ENCODE peak calls at places on chromosomes 2 and 18, in six cellular contexts. A is GM23248, F is Karpas-422, R is SK-N-SH, Y is HCT116, Z is PC-3. P is an unnamed sample. For H3K9me2, the result is how much of the 10 kb centered on the place peaks cover.

GRCh38 chr18:58619554-58619915 is 9.4 kb downstream of the ALPK2 start:
- DNase-seq in A (no peak), F (no peak), R (no peak), Y (no peak), Z (no peak), P (no peak)

GRCh38 chr18:64330976-64331375 is 182.1 kb upstream of the LINC00305 start:
- DNase-seq in A (no peak), F (no peak), R (no peak), Y (no peak), Z (no peak), P (no peak)

GRCh38 chr18:32072321-32072720 is 19.4 kb upstream of the RNF138 start:
- DNase-seq in A (peak), F (peak), R (no peak), Y (no peak), Z (peak), P (peak)

GRCh38 chr2:78992807-78993517 is 32.5 kb upstream of the REG3G start:
- DNase-seq in A (no peak), F (peak), R (no peak), Y (no peak), Z (no peak), P (peak)

GRCh38 chr2:179049546-179050311 is at the start of gene CCDC141:
- DNase-seq in A (no peak), F (no peak), R (peak), Y (no peak), Z (no peak), P (peak)

GRCh38 chr2:23565814-23566213 is 180.8 kb downstream of the KLHL29 start:
- DNase-seq in A (peak), F (no peak), R (no peak), Y (no peak), Z (no peak), P (no peak)

GRCh38 chr18:6994053-6994452 is 123.5 kb downstream of the LAMA1 start:
- DNase-seq in A (peak), F (no peak), R (no peak), Y (no peak), Z (no peak), P (no peak)

GRCh38 chr2:120566331-120567035 is 169.2 kb upstream of the GLI2 start:
- DNase-seq in A (no peak), F (no peak), R (no peak), Y (no peak), Z (no peak), P (no peak)

GRCh38 chr2:128640166-128640846 is 321.6 kb upstream of the HS6ST1 start:
- DNase-seq in A (peak), F (no peak), R (no peak), Y (no peak), Z (no peak), P (no peak)
- H3K9me2 ChIP-seq in A (under half), F (under half), R (under half), Y (under half), Z (under half), P (under half)

GRCh38 chr18:77250926-77251729 is 1.5 kb downstream of the GALR1 start:
- DNase-seq in A (peak), F (no peak), R (peak), Y (no peak), Z (no peak), P (no peak)

GRCh38 chr18:77251730-77252050 is 2.0 kb downstream of the GALR1 start:
- DNase-seq in A (no peak), F (no peak), R (no peak), Y (no peak), Z (no peak), P (no peak)

GRCh38 chr18:77250501-77250925 is 865 bp downstream of the GALR1 start:
- DNase-seq in A (no peak), F (no peak), R (peak), Y (no peak), Z (no peak), P (no peak)

GRCh38 chr18:77255426-77256105 is 5.9 kb downstream of the GALR1 start:
- DNase-seq in A (no peak), F (no peak), R (no peak), Y (no peak), Z (no peak), P (no peak)

GRCh38 chr18:77254711-77255110 is 5.1 kb downstream of the GALR1 start:
- DNase-seq in A (no peak), F (no peak), R (no peak), Y (no peak), Z (no peak), P (no peak)
- H3K9ac ChIP-seq in A (no peak), F (no peak), R (no peak), Y (no peak), Z (no peak), P (no peak)

GRCh38 chr2:128640847-128641360 is 322.2 kb upstream of the HS6ST1 start:
- DNase-seq in A (no peak), F (no peak), R (no peak), Y (no peak), Z (no peak), P (no peak)
- H3K9me2 ChIP-seq in A (under half), F (under half), R (under half), Y (under half), Z (under half), P (under half)

GRCh38 chr2:240559271-240559670 is 886 bp upstream of the DUSP28 start:
- DNase-seq in A (no peak), F (no peak), R (no peak), Y (no peak), Z (peak), P (no peak)

GRCh38 chr2:240558229-240558885 is 569 bp upstream of the ANKMY1 start:
- DNase-seq in A (no peak), F (no peak), R (no peak), Y (no peak), Z (no peak), P (no peak)

GRCh38 chr2:240556553-240557100 is 1.2 kb downstream of the ANKMY1 start:
- DNase-seq in A (peak), F (peak), R (peak), Y (no peak), Z (peak), P (no peak)

GRCh38 chr2:240557101-240557751 is 562 bp downstream of the ANKMY1 start:
- DNase-seq in A (peak), F (no peak), R (no peak), Y (no peak), Z (no peak), P (no peak)

GRCh38 chr2:240557808-240558207 is at the start of gene ANKMY1:
- DNase-seq in A (peak), F (no peak), R (peak), Y (no peak), Z (peak), P (no peak)
- H3K9ac ChIP-seq in A (peak), F (peak), R (peak), Y (no peak), Z (no peak), P (no peak)

DNA sequence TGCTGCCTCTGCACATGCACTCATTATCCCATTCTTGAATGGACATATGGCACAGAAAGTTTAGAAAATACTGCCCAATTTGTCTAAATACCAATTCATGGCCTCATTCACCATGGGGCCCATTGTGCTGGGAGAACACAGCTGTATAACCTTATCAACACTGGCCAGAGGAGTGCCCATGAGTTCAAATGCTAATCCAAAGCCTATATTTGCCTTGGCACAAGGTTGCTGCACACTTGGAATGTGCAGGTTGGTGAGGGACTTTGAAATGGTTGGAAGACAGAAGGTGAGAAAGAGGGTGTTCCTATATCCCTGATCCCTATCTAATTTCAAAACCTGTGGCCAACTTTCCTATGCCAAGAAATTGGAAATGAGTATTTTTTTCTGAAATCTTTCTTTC is 693.9 kb upstream of the ID2 start:
- DNase-seq in A (no peak), F (no peak), R (no peak), Y (no peak), Z (no peak), P (no peak)
- H3K9me2 ChIP-seq in A (under half), F (under half), R (under half), Y (under half), Z (under half), P (under half)

DNA sequence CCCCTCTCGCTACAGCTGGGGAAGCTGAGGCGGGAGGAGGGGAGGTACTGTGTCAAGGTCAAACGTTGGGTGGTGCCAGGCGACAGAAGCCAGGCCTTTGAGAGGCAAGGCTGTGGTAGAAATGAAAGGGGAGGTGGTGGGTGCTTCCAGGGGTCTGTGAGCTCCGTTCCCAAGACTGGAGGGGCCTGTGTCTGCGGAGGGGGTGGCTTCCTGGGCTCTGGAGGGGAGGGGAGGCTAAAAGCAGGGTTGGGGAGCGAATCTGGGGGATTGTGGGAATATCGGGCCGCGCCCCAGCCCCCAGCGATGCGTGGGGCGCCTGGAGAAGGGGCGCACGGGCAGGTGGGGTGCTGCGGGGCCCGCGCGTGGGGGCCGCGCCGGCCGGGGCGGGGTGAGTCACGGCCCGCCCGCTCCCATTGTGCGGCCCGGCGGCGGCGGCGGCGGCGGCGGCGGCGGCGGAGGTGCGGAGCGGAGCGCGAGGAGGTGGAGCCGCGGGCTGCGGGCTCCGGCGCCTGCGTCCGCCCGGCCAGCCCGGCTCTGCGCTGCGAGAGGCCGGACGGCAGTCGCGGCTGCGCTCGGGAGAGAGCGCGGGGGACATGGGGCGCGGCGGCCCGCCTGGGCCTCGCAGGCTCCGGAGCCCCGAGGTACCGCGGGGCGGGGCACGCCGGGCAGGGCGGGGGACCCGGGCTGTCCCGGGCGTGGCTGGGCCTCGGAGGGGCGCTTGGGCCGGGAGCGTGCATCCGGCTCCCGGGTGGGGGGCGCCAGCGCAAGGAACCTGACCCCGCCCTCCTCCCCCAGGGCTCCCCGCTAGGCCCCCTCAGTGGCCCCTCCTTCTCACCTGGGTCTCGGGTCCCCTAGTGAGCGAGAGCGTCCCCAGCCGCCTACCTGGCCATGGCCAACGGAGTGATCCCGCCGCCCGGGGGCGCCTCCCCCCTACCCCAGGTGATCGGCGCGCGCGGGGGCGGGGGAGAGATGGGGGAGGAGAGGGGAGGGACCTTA is at the start of gene SLC4A3:
- DNase-seq in A (peak), F (no peak), R (peak), Y (no peak), Z (peak), P (peak)
- H3K9ac ChIP-seq in A (peak), F (no peak), R (peak), Y (peak), Z (peak), P (no peak)

DNA sequence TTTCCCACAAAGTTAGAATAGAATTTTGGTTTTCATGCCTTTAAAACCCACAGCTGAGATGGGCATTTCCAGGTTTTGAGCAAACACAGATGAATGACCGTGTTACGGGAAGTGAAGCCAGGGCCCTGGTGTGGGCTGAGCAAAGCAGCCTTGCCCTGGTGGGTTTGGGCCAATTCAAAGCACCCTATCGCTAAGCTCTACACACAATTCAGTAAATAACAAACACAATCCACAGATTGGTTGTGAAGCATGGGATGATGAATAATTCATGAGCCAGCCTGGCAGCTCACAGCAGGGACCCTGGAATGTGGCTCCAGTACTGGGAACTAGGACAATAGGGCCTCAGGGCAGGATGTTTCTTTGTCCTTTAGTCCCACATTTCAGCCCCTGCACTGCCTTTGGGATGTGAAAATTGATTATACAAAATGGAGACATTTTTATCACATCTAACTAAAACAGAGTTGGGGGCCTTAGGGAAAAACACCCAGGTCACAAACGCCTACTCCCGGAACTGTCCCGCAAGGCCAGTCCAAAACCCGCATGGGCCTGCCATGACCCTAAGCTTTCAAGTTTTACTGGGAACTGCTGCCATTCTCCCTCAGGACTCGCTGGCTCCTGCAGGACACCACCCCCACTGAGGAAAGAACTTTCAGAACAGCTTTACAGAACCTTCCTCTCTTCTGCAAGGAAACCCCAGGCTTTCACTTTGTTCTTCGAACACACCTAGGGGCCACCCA is 320.2 kb upstream of the HS6ST1 start:
- DNase-seq in A (peak), F (no peak), R (peak), Y (no peak), Z (no peak), P (no peak)
- H3K9me2 ChIP-seq in A (under half), F (under half), R (under half), Y (under half), Z (under half), P (under half)

DNA sequence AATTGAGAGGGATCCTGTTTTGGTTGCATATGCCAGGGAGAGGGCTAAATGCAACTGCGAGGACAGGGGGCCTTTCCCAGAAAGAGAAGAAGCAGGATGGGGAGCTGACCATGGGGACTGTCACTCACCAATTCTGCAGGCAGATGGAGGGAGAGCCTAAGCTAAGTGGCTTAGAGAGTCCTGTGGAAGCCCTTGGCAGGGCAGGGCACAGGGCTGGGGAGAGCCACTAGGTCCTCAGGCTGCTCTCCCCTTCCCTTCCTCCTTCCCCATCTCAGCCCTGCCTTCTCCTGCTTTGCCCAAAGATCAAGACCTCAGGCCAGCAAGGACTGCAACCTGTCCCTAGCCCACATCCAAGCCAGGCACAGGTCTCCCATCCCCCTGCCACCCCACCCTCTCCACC is 24.4 kb upstream of the CATIP start:
- DNase-seq in A (no peak), F (peak), R (no peak), Y (no peak), Z (no peak), P (no peak)
- H3K9ac ChIP-seq in A (no peak), F (peak), R (no peak), Y (no peak), Z (no peak), P (no peak)

DNA sequence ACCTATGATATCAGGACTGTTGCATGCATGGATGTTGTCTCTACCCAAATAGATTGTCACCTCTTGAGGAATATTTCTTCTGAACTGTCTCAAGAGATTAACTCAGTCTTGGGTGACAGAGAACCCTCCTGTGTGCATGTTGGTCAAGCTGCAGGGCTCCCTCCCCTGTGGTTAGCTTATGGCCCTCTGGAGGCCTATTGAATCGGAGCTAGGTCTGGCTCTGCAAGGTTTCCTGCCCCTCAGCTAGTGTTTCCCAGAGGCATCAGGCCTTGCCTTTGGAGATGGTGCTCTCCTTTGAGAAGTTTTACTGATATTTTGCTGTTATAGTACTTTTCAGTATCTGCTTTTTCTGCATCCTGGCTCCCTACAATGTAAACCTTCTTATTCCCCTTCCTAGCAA is 769.2 kb upstream of the FAM98A start:
- DNase-seq in A (no peak), F (no peak), R (no peak), Y (no peak), Z (no peak), P (no peak)
- H3K9me2 ChIP-seq in A (under half), F (under half), R (under half), Y (under half), Z (under half), P (under half)

P was measured in MM.1S.